ENCODE peak calls at places on chromosomes 16 and 17, in six cellular contexts. P is RWPE1; Z is amniotic stem cell; K is Caki2; B is substantia nigra; V is stimulated activated CD4-positive, alpha-beta T cell treated with anti-CD3 and anti-CD28 coated beads, TNF-alpha, amount 100 ng/mL, for 4 hours. O is an unnamed sample.

GRCh38 chr17:39926588-39927100 is 757 bp downstream of the ORMDL3 start:
- DNase-seq in B (no peak), Z (peak; percentile 5), P (peak; percentile 43), V (no peak), K (peak; percentile 26), O (no peak)

GRCh38 chr17:66964930-66965800 is 658 bp downstream of the CACNG4 start:
- DNase-seq in K (peak; percentile 9), Z (peak; percentile 2), V (no peak), P (peak; percentile 73), B (no peak), O (no peak)

GRCh38 chr16:28596840-28597691 is at the start of gene SULT1A2:
- DNase-seq in K (no peak), P (peak; percentile 30), Z (no peak), B (no peak), V (no peak), O (no peak)

GRCh38 chr17:78709119-78709681 is 72.9 kb downstream of the CYTH1 start:
- DNase-seq in Z (no peak), P (no peak), B (no peak), V (no peak), K (peak; percentile 45), O (no peak)

GRCh38 chr17:4531988-4532736 is 23.0 kb downstream of the MYBBP1A start:
- DNase-seq in K (no peak), Z (no peak), V (no peak), P (no peak), B (no peak), O (no peak)

GRCh38 chr16:66225696-66226095 is 140.8 kb upstream of the CDH5 start:
- DNase-seq in B (no peak), V (no peak), Z (no peak), K (no peak), P (no peak), O (no peak)

GRCh38 chr17:47239663-47240374 is 13.8 kb upstream of the ITGB3 start:
- DNase-seq in Z (peak; percentile 87), P (peak; percentile 84), B (peak; percentile 20), K (peak; percentile 97), V (no peak), O (no peak)

GRCh38 chr17:63768433-63768832 is 5.0 kb downstream of the CCDC47 start:
- DNase-seq in B (no peak), P (no peak), K (no peak), V (no peak), Z (no peak), O (no peak)

GRCh38 chr16:76194621-76195015 is 82.6 kb upstream of the CNTNAP4 start:
- DNase-seq in K (peak; percentile 70), P (peak; percentile 55), V (no peak), B (no peak), Z (peak; percentile 3), O (peak; percentile 56)

O was measured in astrocyte of the cerebellum.